ENCODE peak calls at places on chromosomes 12 and 14, in six cellular contexts. U is astrocyte of the cerebellum; Q is glutamatergic neuron; N is GM03348; X is left cardiac atrium; Y is stimulated activated CD4-positive, alpha-beta T cell treated with anti-CD3 and anti-CD28 coated beads, TNF-alpha, amount 100 ng/mL, for 1 hour. W is an unnamed sample.

GRCh38 chr14:85947461-85947860 is 417.5 kb downstream of the FLRT2 start:
- DNase-seq in U (no peak), Q (no peak), N (no peak), X (no peak), Y (no peak), W (no peak)

GRCh38 chr12:48165089-48166031 is 8.0 kb upstream of the ASB8 start:
- DNase-seq in U (peak; percentile 49), Q (no peak), N (peak; percentile 63), X (no peak), Y (peak; percentile 28), W (peak; percentile 55)

GRCh38 chr12:17192721-17193120 is 586.8 kb upstream of the LMO3 start:
- DNase-seq in U (no peak), Q (no peak), N (no peak), X (no peak), Y (no peak), W (no peak)

GRCh38 chr12:67456281-67456918 is 187.2 kb downstream of the CAND1 start:
- DNase-seq in U (peak; percentile 81), Q (no peak), N (peak; percentile 59), X (peak; percentile 53), Y (no peak), W (no peak)

GRCh38 chr12:93111791-93112208 is 182.7 kb upstream of the EEA1 start:
- DNase-seq in U (no peak), Q (no peak), N (no peak), X (no peak), Y (no peak), W (peak; percentile 15)

GRCh38 chr14:90295870-90296516 is 35.7 kb downstream of the NRDE2 start:
- DNase-seq in U (no peak), Q (no peak), N (no peak), X (no peak), Y (no peak), W (no peak)

GRCh38 chr12:45590646-45591045 is 138.9 kb upstream of the ARID2 start:
- DNase-seq in U (no peak), Q (no peak), N (no peak), X (no peak), Y (no peak), W (no peak)

GRCh38 chr14:61570188-61570960 is 124.9 kb upstream of the HIF1A start:
- DNase-seq in U (no peak), Q (no peak), N (no peak), X (no peak), Y (no peak), W (no peak)

GRCh38 chr12:96400631-96401060 is 407 bp upstream of the CDK17 start:
- DNase-seq in U (no peak), Q (no peak), N (no peak), X (no peak), Y (no peak), W (no peak)

GRCh38 chr12:128857173-128857770 is 4.0 kb downstream of the GLT1D1 start:
- DNase-seq in U (no peak), Q (no peak), N (no peak), X (no peak), Y (no peak), W (no peak)

GRCh38 chr12:102564026-102564425 is 83.7 kb upstream of the IGF1 start:
- DNase-seq in U (no peak), Q (no peak), N (no peak), X (no peak), Y (no peak), W (no peak)

GRCh38 chr12:57591567-57592325 is 754 bp downstream of the PIP4K2C start:
- DNase-seq in U (no peak), Q (peak; percentile 39), N (peak; percentile 71), X (no peak), Y (no peak), W (peak; percentile 33)

GRCh38 chr12:70918321-70918720 is 2.2 kb downstream of the PTPRR start:
- DNase-seq in U (no peak), Q (no peak), N (no peak), X (no peak), Y (no peak), W (no peak)

GRCh38 chr12:46538976-46539375 is 166.4 kb upstream of the SLC38A2 start:
- DNase-seq in U (no peak), Q (no peak), N (no peak), X (no peak), Y (no peak), W (no peak)

GRCh38 chr12:106774808-106775524 is 484 bp downstream of the RIC8B start:
- DNase-seq in U (no peak), Q (no peak), N (peak; percentile 64), X (no peak), Y (no peak), W (no peak)

GRCh38 chr12:96571101-96571862 is 81.9 kb downstream of the CFAP54 start:
- DNase-seq in U (no peak), Q (no peak), N (no peak), X (no peak), Y (no peak), W (no peak)

GRCh38 chr14:97106609-97107008 is 309.4 kb downstream of the VRK1 start:
- DNase-seq in U (no peak), Q (no peak), N (no peak), X (no peak), Y (no peak), W (no peak)

GRCh38 chr12:26848156-26848825 is 15.3 kb upstream of the ITPR2 start:
- DNase-seq in U (no peak), Q (no peak), N (no peak), X (no peak), Y (no peak), W (no peak)

GRCh38 chr12:20463920-20464524 is 95.7 kb downstream of the PDE3A start:
- DNase-seq in U (no peak), Q (no peak), N (peak; percentile 38), X (no peak), Y (no peak), W (no peak)

GRCh38 chr14:83289390-83289789 is 1755.7 kb upstream of the SEL1L start:
- DNase-seq in U (no peak), Q (no peak), N (no peak), X (no peak), Y (no peak), W (no peak)

GRCh38 chr12:106985479-106985878 is 1.5 kb downstream of the MTERF2 start:
- DNase-seq in U (no peak), Q (no peak), N (no peak), X (no peak), Y (no peak), W (no peak)